ENCODE peak calls at places on chromosomes 7 and 10, in seven cellular contexts. F, K, B, X, R, Q and D are unnamed samples. For H3K9me3, the result is how much of the 10 kb centered on the place peaks cover.

GRCh38 chr10:90887555-90887954 is 15.8 kb downstream of the RPP30 start:
- DNase-seq in F (peak), K (no peak), B (no peak), X (no peak), R (no peak), Q (peak), D (no peak)

GRCh38 chr7:47327306-47327697 is 254.6 kb downstream of the TNS3 start:
- DNase-seq in F (peak), K (no peak), B (no peak), X (no peak), R (peak), Q (no peak), D (no peak)

GRCh38 chr7:56175784-56176183 is 59.6 kb upstream of the NUPR2 start:
- DNase-seq in F (peak), K (no peak), B (no peak), X (no peak), R (no peak), Q (no peak), D (no peak)

GRCh38 chr10:101292194-101293006 is 61.6 kb upstream of the BTRC start:
- DNase-seq in F (peak), K (no peak), B (peak), X (no peak), R (no peak), Q (no peak), D (peak)

GRCh38 chr10:78821052-78821451 is 247.7 kb upstream of the ZMIZ1 start:
- DNase-seq in F (no peak), K (no peak), B (no peak), X (no peak), R (no peak), Q (no peak), D (no peak)

GRCh38 chr7:130273081-130273699 is 6.5 kb downstream of the CPA2 start:
- DNase-seq in F (peak), K (peak), B (peak), X (no peak), R (peak), Q (no peak), D (peak)

GRCh38 chr7:47303695-47304453 is 278.0 kb downstream of the TNS3 start:
- DNase-seq in F (no peak), K (no peak), B (no peak), X (no peak), R (no peak), Q (no peak), D (no peak)

GRCh38 chr10:71230656-71231025 is 18.3 kb downstream of the UNC5B start:
- DNase-seq in F (no peak), K (no peak), B (no peak), X (no peak), R (no peak), Q (no peak), D (no peak)

GRCh38 chr10:24891823-24892222 is 60.6 kb downstream of the PRTFDC1 start:
- DNase-seq in F (peak), K (no peak), B (peak), X (peak), R (peak), Q (peak), D (no peak)

GRCh38 chr7:2638224-2638991 is 6.6 kb downstream of the TTYH3 start:
- DNase-seq in F (peak), K (no peak), B (no peak), X (no peak), R (peak), Q (no peak), D (no peak)

GRCh38 chr10:103111031-103111917 is 81.8 kb downstream of the NT5C2 start:
- DNase-seq in F (peak), K (no peak), B (no peak), X (no peak), R (peak), Q (no peak), D (peak)

GRCh38 chr10:20313665-20314064 is 497.4 kb downstream of the PLXDC2 start:
- DNase-seq in F (no peak), K (no peak), B (no peak), X (no peak), R (no peak), Q (no peak), D (peak)

GRCh38 chr7:149856-150636 is 42.3 kb upstream of the FAM20C start:
- DNase-seq in F (peak), K (no peak), B (no peak), X (no peak), R (no peak), Q (no peak), D (no peak)

GRCh38 chr7:123690550-123690949 is 34.9 kb downstream of the LMOD2 start:
- DNase-seq in F (no peak), K (no peak), B (no peak), X (no peak), R (no peak), Q (no peak), D (no peak)

GRCh38 chr10:73537709-73538108 is 41.9 kb upstream of the PPP3CB start:
- DNase-seq in F (no peak), K (no peak), B (no peak), X (no peak), R (no peak), Q (no peak), D (no peak)

GRCh38 chr7:69743436-69743835 is 145.2 kb downstream of the AUTS2 start:
- DNase-seq in F (no peak), K (no peak), B (no peak), X (no peak), R (no peak), Q (no peak), D (no peak)

GRCh38 chr7:44259547-44260457 is 59.0 kb downstream of the YKT6 start:
- DNase-seq in F (peak), K (no peak), B (peak), X (no peak), R (peak), Q (peak), D (no peak)

GRCh38 chr7:26490631-26491624 is 199.3 kb downstream of the SNX10 start:
- DNase-seq in F (no peak), K (no peak), B (no peak), X (no peak), R (no peak), Q (peak), D (no peak)

GRCh38 chr7:124263232-124263827 is 230.5 kb upstream of the TMEM229A start:
- DNase-seq in F (no peak), K (no peak), B (no peak), X (peak), R (no peak), Q (no peak), D (no peak)

GRCh38 chr10:79027147-79028055 is 41.4 kb upstream of the ZMIZ1 start:
- DNase-seq in F (no peak), K (no peak), B (no peak), X (no peak), R (no peak), Q (peak), D (no peak)

GRCh38 chr7:46565712-46566111 is 644.6 kb upstream of the IGFBP3 start:
- DNase-seq in F (no peak), K (no peak), B (no peak), X (no peak), R (no peak), Q (no peak), D (no peak)

GRCh38 chr10:90947025-90947960 is 26.4 kb upstream of the ANKRD1 start:
- DNase-seq in F (peak), K (no peak), B (peak), X (no peak), R (peak), Q (no peak), D (no peak)

GRCh38 chr7:31033674-31034073 is 18.4 kb upstream of the ADCYAP1R1 start:
- DNase-seq in F (no peak), K (no peak), B (no peak), X (no peak), R (no peak), Q (no peak), D (no peak)

GRCh38 chr10:113891476-113891875 is 37.0 kb downstream of the NHLRC2 start:
- DNase-seq in F (no peak), K (no peak), B (no peak), X (no peak), R (no peak), Q (no peak), D (peak)

GRCh38 chr7:1314021-1314907 is 81.6 kb downstream of the UNCX start:
- DNase-seq in F (no peak), K (no peak), B (no peak), X (no peak), R (no peak), Q (no peak), D (no peak)

GRCh38 chr7:2452643-2453270 is 23.4 kb downstream of the GRIFIN start:
- DNase-seq in F (no peak), K (no peak), B (no peak), X (no peak), R (no peak), Q (no peak), D (no peak)

GRCh38 chr7:25124485-25125136 is 449 bp downstream of the CYCS start:
- DNase-seq in F (peak), K (no peak), B (no peak), X (no peak), R (peak), Q (no peak), D (peak)

GRCh38 chr10:13536674-13537366 is 8.0 kb upstream of the BEND7 start:
- DNase-seq in F (peak), K (peak), B (peak), X (peak), R (peak), Q (peak), D (peak)

GRCh38 chr10:101380353-101381017 is 26.5 kb downstream of the BTRC start:
- DNase-seq in F (peak), K (no peak), B (no peak), X (no peak), R (no peak), Q (peak), D (no peak)

GRCh38 chr10:22058195-22058594 is 54.7 kb upstream of the DNAJC1 start:
- DNase-seq in F (no peak), K (no peak), B (no peak), X (no peak), R (no peak), Q (peak), D (no peak)

GRCh38 chr7:901388-902154 is 25.2 kb downstream of the GET4 start:
- DNase-seq in F (peak), K (peak), B (peak), X (peak), R (peak), Q (peak), D (peak)

GRCh38 chr10:55631071-55631654 is 729.9 kb downstream of the ZWINT start:
- DNase-seq in F (peak), K (no peak), B (peak), X (no peak), R (peak), Q (peak), D (peak)

GRCh38 chr7:150586778-150587152 is 19.6 kb downstream of the GIMAP4 start:
- DNase-seq in F (no peak), K (no peak), B (peak), X (no peak), R (no peak), Q (no peak), D (no peak)

GRCh38 chr10:3805227-3805790 is 20.3 kb upstream of the KLF6 start:
- DNase-seq in F (peak), K (no peak), B (peak), X (peak), R (peak), Q (peak), D (peak)

GRCh38 chr7:11343818-11344413 is 370.2 kb downstream of the PHF14 start:
- DNase-seq in F (peak), K (no peak), B (peak), X (peak), R (no peak), Q (peak), D (peak)

GRCh38 chr7:53218730-53219504 is 183.5 kb downstream of the POM121L12 start:
- DNase-seq in F (no peak), K (no peak), B (peak), X (no peak), R (no peak), Q (no peak), D (no peak)
- TF ChIP-seq EZH2 in F (no peak), K (no peak), B (no peak), X (no peak), R (no peak), Q (no peak), D (no peak)

DNA sequence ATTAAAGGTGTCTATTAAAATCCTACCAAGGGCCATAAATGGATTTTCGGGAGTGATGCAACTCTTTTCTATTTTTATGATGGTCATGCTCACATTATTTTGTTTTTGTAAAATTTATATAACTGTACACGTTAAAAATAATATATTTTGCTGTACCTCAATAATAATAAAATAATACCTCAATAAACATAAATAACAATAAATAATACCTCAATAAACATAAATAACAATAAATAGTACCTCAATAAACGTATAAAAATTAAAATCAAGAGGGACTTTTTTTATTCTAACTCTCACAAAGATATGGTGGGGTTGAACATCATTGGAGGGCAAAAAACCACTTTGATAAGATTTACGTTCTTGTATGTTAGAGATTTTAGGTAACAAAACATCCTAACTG is 1189.6 kb upstream of the CELF2 start:
- DNase-seq in F (no peak), K (no peak), B (no peak), X (no peak), R (no peak), Q (no peak), D (no peak)
- H3K9me3 ChIP-seq in F (under half), K (under half), B (under half), X (under half), R (under half), Q (under half), D (under half)

GRCh38 chr10:99232357-99232999 is 3.2 kb downstream of the HPSE2 start:
- DNase-seq in F (peak), K (no peak), B (no peak), X (no peak), R (no peak), Q (no peak), D (peak)

GRCh38 chr10:99234739-99235468 is 748 bp downstream of the HPSE2 start:
- DNase-seq in F (peak), K (no peak), B (no peak), X (no peak), R (no peak), Q (no peak), D (no peak)

GRCh38 chr10:99233000-99233679 is 2.5 kb downstream of the HPSE2 start:
- DNase-seq in F (no peak), K (no peak), B (no peak), X (no peak), R (no peak), Q (no peak), D (no peak)

GRCh38 chr10:99234067-99234738 is 1.4 kb downstream of the HPSE2 start:
- DNase-seq in F (peak), K (no peak), B (peak), X (no peak), R (peak), Q (no peak), D (peak)

GRCh38 chr10:99233680-99234018 is 2.0 kb downstream of the HPSE2 start:
- DNase-seq in F (no peak), K (no peak), B (no peak), X (no peak), R (no peak), Q (no peak), D (no peak)
- TF ChIP-seq EZH2 in F (peak), K (no peak), B (peak), X (no peak), R (no peak), Q (no peak), D (peak)

DNA sequence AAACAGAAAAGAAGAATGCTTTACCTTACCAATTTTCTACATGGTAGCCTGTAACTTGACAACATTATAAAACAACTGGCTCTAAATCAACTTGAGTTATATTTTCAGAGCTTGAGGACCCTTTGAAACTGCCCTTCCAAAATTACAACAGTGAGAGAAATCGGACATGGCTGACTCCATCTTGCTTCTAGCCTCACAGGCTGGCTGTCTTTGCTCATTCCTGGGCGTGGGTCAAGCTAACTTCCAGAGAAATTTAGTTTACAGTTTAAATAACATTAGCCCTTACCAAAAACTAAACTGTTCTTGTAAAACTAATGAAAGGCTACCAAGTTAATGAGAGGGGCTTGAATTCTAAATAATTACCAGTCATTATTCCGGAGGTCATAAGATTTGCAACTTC is 183.4 kb downstream of the AKR1D1 start:
- DNase-seq in F (no peak), K (no peak), B (no peak), X (no peak), R (no peak), Q (no peak), D (no peak)
- H3K9me3 ChIP-seq in F (under half), K (under half), B (under half), X (under half), R (under half), Q (under half), D (under half)

DNA sequence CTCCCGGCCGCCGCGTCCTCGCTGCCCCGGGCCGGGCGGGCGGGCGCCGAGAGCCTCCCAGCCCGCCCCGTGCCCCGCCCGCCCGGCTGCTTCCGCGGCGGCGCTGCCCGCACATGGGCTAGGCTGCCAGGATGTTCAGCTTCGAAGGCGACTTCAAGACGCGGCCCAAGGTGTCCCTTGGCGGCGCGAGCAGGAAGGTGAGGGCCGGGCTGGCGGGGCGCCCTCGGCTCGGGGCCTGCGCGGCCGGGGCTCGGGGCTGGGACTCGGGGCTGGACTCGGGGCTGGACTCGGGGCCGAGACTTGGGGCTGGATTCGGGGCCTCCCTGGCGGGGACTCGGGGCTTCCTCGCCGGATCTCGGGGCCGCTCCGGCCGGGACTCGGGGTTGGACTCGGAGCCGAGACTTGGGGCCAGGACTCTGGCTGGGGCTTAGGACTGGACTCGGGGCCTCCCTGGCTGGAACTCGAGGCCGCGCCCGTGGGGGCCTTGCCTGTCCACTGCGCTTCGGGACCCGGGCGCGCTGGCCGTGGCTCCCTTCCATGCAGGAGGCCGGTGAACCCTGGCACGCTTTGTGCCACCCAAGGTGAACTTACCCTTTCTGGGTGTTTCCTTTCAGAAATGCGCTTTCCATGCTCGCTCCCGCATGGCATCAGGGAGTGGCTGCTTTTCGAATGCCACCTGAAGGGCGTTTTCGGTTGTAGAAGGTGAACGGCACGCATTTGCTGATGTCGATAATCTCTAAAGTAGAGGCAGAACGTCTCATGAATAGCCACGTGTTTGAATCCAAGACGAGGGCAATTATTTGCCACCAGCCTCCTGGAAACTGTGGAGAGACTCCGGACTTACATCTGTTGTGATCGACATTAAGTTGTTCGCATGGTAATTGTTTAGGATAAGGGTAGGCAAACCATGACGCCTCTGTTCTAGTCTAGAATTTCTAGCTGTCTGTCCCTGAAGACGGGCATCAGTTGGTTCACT is 704 bp downstream of the UBE3C start:
- DNase-seq in F (peak), K (no peak), B (no peak), X (no peak), R (peak), Q (peak), D (no peak)
- TF ChIP-seq EZH2 in F (no peak), K (no peak), B (no peak), X (no peak), R (no peak), Q (no peak), D (no peak)

GRCh38 chr7:157701395-157701794 is 364.6 kb downstream of the DNAJB6 start:
- DNase-seq in F (no peak), K (no peak), B (no peak), X (no peak), R (no peak), Q (no peak), D (no peak)

GRCh38 chr7:157702311-157703023 is 365.7 kb downstream of the DNAJB6 start:
- DNase-seq in F (no peak), K (no peak), B (no peak), X (no peak), R (no peak), Q (no peak), D (no peak)

GRCh38 chr7:157704365-157704764 is 367.6 kb downstream of the DNAJB6 start:
- DNase-seq in F (no peak), K (no peak), B (no peak), X (no peak), R (no peak), Q (no peak), D (no peak)

GRCh38 chr7:157703131-157703530 is 366.3 kb downstream of the DNAJB6 start:
- DNase-seq in F (no peak), K (no peak), B (no peak), X (no peak), R (no peak), Q (no peak), D (no peak)

DNA sequence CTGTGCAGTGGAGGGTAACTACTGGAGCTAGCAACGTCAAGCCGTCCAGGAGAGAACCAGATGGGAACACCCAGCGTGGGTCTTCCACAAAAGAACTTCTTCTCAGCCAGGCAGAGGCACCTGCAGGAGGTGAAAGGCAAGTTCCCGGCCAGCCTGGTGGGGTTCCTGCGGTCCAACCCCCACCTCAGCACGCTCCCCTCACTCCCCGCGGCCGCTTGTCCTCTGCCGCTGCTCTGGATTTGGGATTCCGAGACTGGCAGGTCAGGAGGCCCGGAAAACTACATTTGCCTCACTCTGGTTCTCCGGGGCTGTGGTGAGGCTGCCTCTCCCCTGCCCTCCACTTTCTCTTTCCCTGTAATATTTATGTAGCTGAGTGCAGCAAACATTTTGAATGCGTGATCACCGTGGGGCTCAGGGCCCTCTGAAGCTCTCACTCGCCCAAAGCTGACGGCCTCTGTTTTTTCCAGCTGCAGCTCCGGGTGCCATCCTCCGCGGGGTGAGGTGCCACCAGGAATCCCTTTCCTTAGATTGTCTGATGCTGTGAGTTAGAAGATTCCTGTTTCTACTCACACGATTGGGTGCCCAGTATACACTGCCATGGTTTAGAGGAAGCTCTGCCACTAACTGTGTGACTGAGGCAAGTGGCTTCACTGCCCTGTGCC is 366.9 kb downstream of the DNAJB6 start:
- DNase-seq in F (no peak), K (no peak), B (no peak), X (no peak), R (no peak), Q (no peak), D (no peak)
- H3K9me3 ChIP-seq in F (under half), K (under half), B (under half), X (under half), R (under half), Q (under half), D (under half)